ENCODE peak calls at places on chromosomes 11 and 22, in seven cellular contexts. I, T, R, V, Y, O and J are unnamed samples.

GRCh38 chr11:34823197-34823596 is 93.0 kb downstream of the APIP start:
- DNase-seq in I (no peak), T (no peak), R (no peak), V (no peak), Y (no peak), O (no peak), J (no peak)

GRCh38 chr11:107198490-107199007 is 180.3 kb upstream of the GUCY1A2 start:
- DNase-seq in I (no peak), T (no peak), R (no peak), V (peak), Y (no peak), O (no peak), J (no peak)

GRCh38 chr11:119041821-119042514 is 11.3 kb upstream of the SLC37A4 start:
- DNase-seq in I (no peak), T (no peak), R (no peak), V (peak), Y (no peak), O (no peak), J (no peak)

GRCh38 chr11:67382481-67383136 is 9.2 kb upstream of the RAD9A start:
- DNase-seq in I (peak), T (peak), R (peak), V (peak), Y (peak), O (peak), J (peak)

GRCh38 chr11:60469723-60470122 is 14.1 kb downstream of the MS4A1 start:
- DNase-seq in I (no peak), T (no peak), R (no peak), V (no peak), Y (no peak), O (no peak), J (no peak)

GRCh38 chr22:40177738-40178416 is at the start of gene TNRC6B:
- DNase-seq in I (no peak), T (peak), R (peak), V (peak), Y (peak), O (peak), J (peak)

GRCh38 chr11:2211113-2211971 is 39.7 kb upstream of the TH start:
- DNase-seq in I (peak), T (peak), R (peak), V (no peak), Y (no peak), O (no peak), J (no peak)

GRCh38 chr11:34899633-34900016 is 16.6 kb downstream of the APIP start:
- DNase-seq in I (no peak), T (no peak), R (no peak), V (peak), Y (no peak), O (no peak), J (peak)

GRCh38 chr22:41197808-41198585 is 7.1 kb upstream of the L3MBTL2 start:
- DNase-seq in I (peak), T (peak), R (peak), V (peak), Y (peak), O (no peak), J (peak)

GRCh38 chr11:14908214-14908880 is 16.3 kb upstream of the CYP2R1 start:
- DNase-seq in I (no peak), T (peak), R (no peak), V (peak), Y (peak), O (peak), J (peak)

GRCh38 chr11:79045811-79046304 is 395.0 kb downstream of the TENM4 start:
- DNase-seq in I (no peak), T (peak), R (no peak), V (no peak), Y (no peak), O (peak), J (no peak)

GRCh38 chr11:78290293-78291176 is 101.8 kb downstream of the USP35 start:
- DNase-seq in I (no peak), T (peak), R (peak), V (peak), Y (no peak), O (peak), J (no peak)

GRCh38 chr11:5383576-5383975 is at the start of gene OR51M1:
- DNase-seq in I (no peak), T (no peak), R (no peak), V (no peak), Y (no peak), O (no peak), J (no peak)

GRCh38 chr11:67286621-67287333 is 2.3 kb upstream of the ANKRD13D start:
- DNase-seq in I (peak), T (no peak), R (no peak), V (peak), Y (peak), O (no peak), J (no peak)

GRCh38 chr22:36643033-36643432 is 60.5 kb downstream of the CACNG2 start:
- DNase-seq in I (no peak), T (no peak), R (no peak), V (no peak), Y (no peak), O (no peak), J (no peak)

GRCh38 chr11:3614742-3615171 is 27.0 kb downstream of the ART5 start:
- DNase-seq in I (no peak), T (no peak), R (no peak), V (peak), Y (no peak), O (no peak), J (no peak)

GRCh38 chr11:62919476-62919875 is 1.7 kb downstream of the CHRM1 start:
- DNase-seq in I (peak), T (no peak), R (no peak), V (no peak), Y (no peak), O (no peak), J (no peak)

GRCh38 chr11:134541355-134541754 is 129.3 kb upstream of the B3GAT1 start:
- DNase-seq in I (peak), T (no peak), R (no peak), V (no peak), Y (no peak), O (no peak), J (no peak)

GRCh38 chr22:20131593-20131855 is at the start of gene ZDHHC8:
- DNase-seq in I (no peak), T (peak), R (peak), V (peak), Y (no peak), O (no peak), J (no peak)

GRCh38 chr11:27489092-27489491 is 16.5 kb upstream of the LGR4 start:
- DNase-seq in I (no peak), T (no peak), R (no peak), V (no peak), Y (no peak), O (no peak), J (no peak)

GRCh38 chr22:25200967-25201366 is 1.3 kb downstream of the CRYBB3 start:
- DNase-seq in I (no peak), T (no peak), R (no peak), V (no peak), Y (no peak), O (no peak), J (no peak)

GRCh38 chr11:108997826-108998225 is 333.0 kb downstream of the DDX10 start:
- DNase-seq in I (no peak), T (no peak), R (no peak), V (no peak), Y (no peak), O (no peak), J (no peak)

GRCh38 chr22:37601540-37602442 is 6.8 kb upstream of the GGA1 start:
- DNase-seq in I (no peak), T (peak), R (peak), V (peak), Y (peak), O (peak), J (peak)

GRCh38 chr11:34890089-34890488 is 26.1 kb downstream of the APIP start:
- DNase-seq in I (no peak), T (no peak), R (no peak), V (no peak), Y (no peak), O (peak), J (no peak)

GRCh38 chr11:134566311-134566710 is 154.3 kb upstream of the B3GAT1 start:
- DNase-seq in I (no peak), T (no peak), R (no peak), V (no peak), Y (no peak), O (no peak), J (no peak)

GRCh38 chr11:131146817-131147490 is 223.5 kb upstream of the NTM start:
- DNase-seq in I (no peak), T (no peak), R (no peak), V (no peak), Y (no peak), O (no peak), J (no peak)

GRCh38 chr11:88680806-88681205 is 343.3 kb upstream of the CTSC start:
- DNase-seq in I (no peak), T (no peak), R (no peak), V (peak), Y (no peak), O (peak), J (no peak)

GRCh38 chr22:27714076-27714475 is 87.5 kb downstream of the MN1 start:
- DNase-seq in I (no peak), T (no peak), R (no peak), V (no peak), Y (no peak), O (no peak), J (no peak)

GRCh38 chr11:2588809-2589537 is 110.8 kb downstream of the KCNQ1OT1 start:
- DNase-seq in I (peak), T (peak), R (no peak), V (no peak), Y (no peak), O (peak), J (no peak)

GRCh38 chr11:86416494-86416893 is 41.8 kb downstream of the CCDC81 start:
- DNase-seq in I (no peak), T (no peak), R (no peak), V (no peak), Y (no peak), O (no peak), J (no peak)

GRCh38 chr11:8826901-8827560 is 84.0 kb upstream of the AKIP1 start:
- DNase-seq in I (no peak), T (no peak), R (no peak), V (peak), Y (peak), O (no peak), J (no peak)

GRCh38 chr11:94938399-94939055 is 34.8 kb downstream of the CWC15 start:
- DNase-seq in I (no peak), T (no peak), R (no peak), V (no peak), Y (no peak), O (no peak), J (no peak)

GRCh38 chr11:31060880-31061279 is 308.7 kb downstream of the DCDC1 start:
- DNase-seq in I (no peak), T (no peak), R (no peak), V (no peak), Y (no peak), O (no peak), J (no peak)

GRCh38 chr22:45834795-45835194 is 142.2 kb downstream of the WNT7B start:
- DNase-seq in I (no peak), T (no peak), R (no peak), V (no peak), Y (no peak), O (no peak), J (no peak)

GRCh38 chr11:69644962-69645675 is 4.2 kb downstream of the CCND1 start:
- DNase-seq in I (no peak), T (no peak), R (no peak), V (no peak), Y (no peak), O (no peak), J (no peak)

GRCh38 chr22:39223091-39223710 is 21.6 kb downstream of the PDGFB start:
- DNase-seq in I (peak), T (no peak), R (no peak), V (no peak), Y (no peak), O (no peak), J (no peak)

GRCh38 chr22:48760481-48761238 is 1067.0 kb downstream of the BRD1 start:
- DNase-seq in I (no peak), T (peak), R (no peak), V (no peak), Y (no peak), O (no peak), J (no peak)
- TF ChIP-seq CTCF in I (no peak), T (no peak), R (no peak), V (no peak), Y (no peak), O (no peak), J (no peak)

GRCh38 chr22:32375678-32376450 is 18.2 kb downstream of the RFPL3 start:
- DNase-seq in I (no peak), T (no peak), R (no peak), V (no peak), Y (no peak), O (no peak), J (no peak)

GRCh38 chr22:32376681-32377080 is 19.0 kb downstream of the RFPL3 start:
- DNase-seq in I (no peak), T (no peak), R (no peak), V (no peak), Y (no peak), O (no peak), J (no peak)

GRCh38 chr22:32380991-32381390 is 23.3 kb downstream of the RFPL3 start:
- DNase-seq in I (no peak), T (no peak), R (no peak), V (no peak), Y (no peak), O (no peak), J (no peak)

GRCh38 chr22:32378703-32379272 is 21.1 kb downstream of the RFPL3 start:
- DNase-seq in I (no peak), T (peak), R (peak), V (peak), Y (peak), O (peak), J (peak)
- TF ChIP-seq CTCF in I (peak), T (peak), R (peak), V (peak), Y (peak), O (peak), J (peak)

DNA sequence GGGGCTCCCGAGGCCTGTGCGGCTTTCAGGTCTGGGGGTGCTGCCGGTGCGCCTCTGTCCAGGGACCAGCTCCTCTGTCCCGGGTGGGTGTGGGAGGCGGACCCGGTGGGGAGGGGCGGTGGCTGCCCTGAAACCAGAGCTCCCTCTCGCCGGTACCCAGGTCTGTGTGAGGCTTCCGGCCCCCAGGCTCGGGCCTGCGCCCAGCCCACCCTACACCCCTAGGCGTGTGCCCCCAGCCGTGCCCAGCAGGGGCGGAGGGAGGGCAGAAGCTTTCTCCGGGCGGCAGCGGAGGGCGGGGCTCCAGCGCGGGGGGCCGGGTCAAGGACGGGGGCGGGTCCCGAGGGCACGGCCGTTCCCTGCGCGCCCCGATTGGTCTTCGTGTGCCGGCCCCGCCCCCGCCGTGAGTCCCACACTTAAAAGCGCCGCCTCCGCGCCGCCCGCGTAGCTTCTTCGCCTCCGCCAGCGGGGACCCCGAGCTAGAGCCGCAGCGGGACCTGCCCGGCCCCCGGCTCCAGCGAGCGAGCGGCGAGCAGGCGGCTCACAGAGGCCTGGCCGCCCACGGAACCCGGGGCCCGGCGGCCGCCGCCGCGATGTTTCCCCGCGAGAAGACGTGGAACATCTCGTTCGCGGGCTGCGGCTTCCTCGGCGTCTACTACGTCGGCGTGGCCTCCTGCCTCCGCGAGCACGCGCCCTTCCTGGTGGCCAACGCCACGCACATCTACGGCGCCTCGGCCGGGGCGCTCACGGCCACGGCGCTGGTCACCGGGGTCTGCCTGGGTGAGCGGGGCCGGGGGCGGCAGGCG is 616 bp downstream of the PNPLA2 start:
- DNase-seq in I (peak), T (peak), R (peak), V (peak), Y (peak), O (peak), J (peak)
- TF ChIP-seq CTCF in I (peak), T (no peak), R (no peak), V (no peak), Y (no peak), O (no peak), J (no peak)

DNA sequence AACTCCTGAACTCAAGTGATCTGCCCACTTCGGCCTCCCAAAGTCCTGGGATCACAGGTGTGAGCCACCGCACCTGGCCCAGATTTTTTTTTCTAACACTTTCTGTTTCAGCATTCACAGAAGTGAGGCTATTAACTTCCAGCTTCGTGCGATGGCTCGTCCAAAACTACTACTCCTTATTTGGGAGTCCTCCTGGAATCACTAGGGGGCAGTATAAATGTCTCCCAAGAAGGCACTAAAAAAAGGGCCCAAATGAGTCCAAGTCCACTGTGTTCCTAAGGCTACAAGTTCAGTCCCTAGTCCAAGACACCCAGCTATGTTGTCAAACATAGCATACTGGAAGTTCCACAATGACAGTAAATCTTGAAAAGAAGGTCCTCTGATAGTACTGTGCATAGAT is 63.2 kb upstream of the BIRC3 start:
- DNase-seq in I (no peak), T (no peak), R (no peak), V (peak), Y (peak), O (no peak), J (no peak)
- TF ChIP-seq CTCF in I (no peak), T (peak), R (no peak), V (peak), Y (peak), O (no peak), J (no peak)

GRCh38 chr11:122814401-122814800 is 23.9 kb upstream of the CRTAM start:
- DNase-seq in I (no peak), T (no peak), R (peak), V (no peak), Y (peak), O (no peak), J (no peak)
- TF ChIP-seq CTCF in I (no peak), T (peak), R (no peak), V (peak), Y (peak), O (no peak), J (no peak)

DNA sequence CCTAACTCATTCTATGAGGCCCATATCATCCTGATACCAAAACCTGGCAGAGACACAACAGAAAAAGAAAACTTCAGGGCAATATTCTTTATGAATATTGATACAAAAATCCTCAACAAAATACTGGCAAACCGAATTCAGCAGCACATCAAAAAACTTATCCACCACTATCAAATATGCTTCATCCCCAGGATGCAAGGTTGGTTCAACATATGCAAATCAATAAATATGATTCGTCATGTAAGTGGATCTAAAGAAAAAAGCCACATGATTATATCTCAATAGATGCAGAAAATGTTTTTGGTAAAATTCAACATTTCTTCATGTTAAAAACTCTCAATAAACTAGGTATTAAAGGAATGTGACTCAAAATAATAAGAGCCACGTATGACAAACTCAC is 40.9 kb downstream of the JRKL start:
- DNase-seq in I (no peak), T (no peak), R (no peak), V (no peak), Y (no peak), O (no peak), J (no peak)
- TF ChIP-seq CTCF in I (no peak), T (no peak), R (no peak), V (no peak), Y (no peak), O (no peak), J (no peak)

GRCh38 chr11:48207881-48208280 is 8.7 kb upstream of the OR4B1 start:
- DNase-seq in I (no peak), T (no peak), R (no peak), V (no peak), Y (no peak), O (no peak), J (no peak)

DNA sequence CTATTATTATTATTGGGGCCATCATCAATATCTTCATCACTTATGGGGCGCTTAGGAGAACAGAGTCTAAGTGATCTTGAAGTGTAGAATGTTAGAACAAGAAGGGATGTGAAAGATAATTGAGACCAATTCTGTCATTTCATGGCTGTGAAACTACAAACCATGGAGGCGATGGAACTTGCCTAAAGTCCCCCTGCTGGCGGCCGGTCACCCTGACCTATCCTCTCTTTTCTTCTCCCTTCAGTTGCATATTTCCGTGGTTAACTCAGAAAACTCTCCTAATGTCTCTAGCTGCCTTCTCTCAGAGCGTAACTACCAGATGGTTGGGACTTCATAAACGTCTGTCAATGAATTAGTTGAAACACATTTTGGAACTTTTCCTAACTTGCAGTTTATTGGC is 6.6 kb upstream of the OR4B1 start:
- DNase-seq in I (no peak), T (no peak), R (peak), V (peak), Y (peak), O (no peak), J (no peak)
- TF ChIP-seq CTCF in I (no peak), T (no peak), R (no peak), V (peak), Y (no peak), O (no peak), J (no peak)

GRCh38 chr22:24133187-24133965 is 47.9 kb upstream of the SUSD2 start:
- DNase-seq in I (peak), T (no peak), R (no peak), V (peak), Y (peak), O (no peak), J (no peak)
- TF ChIP-seq CTCF in I (no peak), T (peak), R (no peak), V (peak), Y (peak), O (no peak), J (no peak)

GRCh38 chr22:50399751-50400331 is 56.7 kb downstream of the PPP6R2 start:
- DNase-seq in I (peak), T (peak), R (peak), V (peak), Y (peak), O (peak), J (peak)
- TF ChIP-seq CTCF in I (peak), T (peak), R (no peak), V (peak), Y (peak), O (peak), J (peak)

DNA sequence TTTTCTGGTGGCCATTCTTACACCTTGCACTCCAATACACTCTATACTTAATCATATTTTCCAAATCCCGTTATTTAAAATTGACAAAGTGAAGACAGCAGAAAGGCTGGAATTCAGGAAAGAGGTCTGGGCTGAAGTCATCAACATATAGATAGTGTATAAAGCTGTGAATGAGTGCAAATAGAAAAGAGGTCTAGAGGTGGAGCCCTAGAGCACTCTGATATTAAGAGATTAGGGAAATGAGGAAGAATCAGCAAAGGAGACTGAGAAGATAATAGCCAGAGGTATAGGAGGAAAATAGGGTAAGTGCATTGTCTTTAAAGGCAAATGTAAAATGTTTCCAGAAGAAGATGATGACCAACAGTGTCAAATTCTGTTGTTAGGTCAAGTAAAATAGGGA is 7.9 kb downstream of the CTR9 start:
- DNase-seq in I (no peak), T (no peak), R (no peak), V (peak), Y (peak), O (no peak), J (no peak)
- TF ChIP-seq CTCF in I (no peak), T (no peak), R (no peak), V (no peak), Y (no peak), O (peak), J (no peak)